ENCODE peak calls at places on chromosomes 5 and 9, in nine cellular contexts. One of them, this sample, is unnamed.

GRCh38 chr9:110971234-110971633 is 67.0 kb downstream of the LPAR1 start:
- DNase-seq in renal cortical epithelial cell: no peak
- DNase-seq in neuronal stem cell: no peak
- DNase-seq in GOT3: no peak
- DNase-seq in psoas muscle: no peak
- DNase-seq in activated CD4-positive, alpha-beta T cell treated with anti-CD3 and anti-CD28 coated beads for 36 hours: no peak
- DNase-seq in stimulated activated CD8-positive, alpha-beta memory T cell treated with anti-CD3 and anti-CD28 coated beads, Interleukin-15, amount 100 ng/mL, for 4 hours: no peak
- DNase-seq in naive thymus-derived CD4-positive, alpha-beta T cell: no peak
- DNase-seq in activated naive CD4-positive, alpha-beta T cell: no peak
- DNase-seq in this sample: no peak

GRCh38 chr9:108687360-108687981 is 168.3 kb downstream of the ACTL7B start:
- DNase-seq in naive thymus-derived CD4-positive, alpha-beta T cell: no peak
- DNase-seq in neuronal stem cell: no peak
- DNase-seq in activated naive CD4-positive, alpha-beta T cell: no peak
- DNase-seq in psoas muscle: no peak
- DNase-seq in GOT3: no peak
- DNase-seq in activated CD4-positive, alpha-beta T cell treated with anti-CD3 and anti-CD28 coated beads for 36 hours: no peak
- DNase-seq in renal cortical epithelial cell: peak; percentile 41
- DNase-seq in stimulated activated CD8-positive, alpha-beta memory T cell treated with anti-CD3 and anti-CD28 coated beads, Interleukin-15, amount 100 ng/mL, for 4 hours: no peak
- DNase-seq in this sample: no peak

GRCh38 chr9:107711528-107711927 is 222.0 kb upstream of the KLF4 start:
- DNase-seq in neuronal stem cell: no peak
- DNase-seq in psoas muscle: peak; percentile 61
- DNase-seq in renal cortical epithelial cell: peak; percentile 98
- DNase-seq in GOT3: no peak
- DNase-seq in naive thymus-derived CD4-positive, alpha-beta T cell: no peak
- DNase-seq in stimulated activated CD8-positive, alpha-beta memory T cell treated with anti-CD3 and anti-CD28 coated beads, Interleukin-15, amount 100 ng/mL, for 4 hours: no peak
- DNase-seq in activated naive CD4-positive, alpha-beta T cell: no peak
- DNase-seq in activated CD4-positive, alpha-beta T cell treated with anti-CD3 and anti-CD28 coated beads for 36 hours: no peak
- DNase-seq in this sample: peak; percentile 70

GRCh38 chr5:181133610-181134231 is 2.8 kb upstream of the OR2V1 start:
- DNase-seq in GOT3: peak; percentile 25
- DNase-seq in stimulated activated CD8-positive, alpha-beta memory T cell treated with anti-CD3 and anti-CD28 coated beads, Interleukin-15, amount 100 ng/mL, for 4 hours: no peak
- DNase-seq in renal cortical epithelial cell: peak; percentile 76
- DNase-seq in neuronal stem cell: no peak
- DNase-seq in activated naive CD4-positive, alpha-beta T cell: no peak
- DNase-seq in naive thymus-derived CD4-positive, alpha-beta T cell: no peak
- DNase-seq in psoas muscle: peak; percentile 79
- DNase-seq in activated CD4-positive, alpha-beta T cell treated with anti-CD3 and anti-CD28 coated beads for 36 hours: no peak
- DNase-seq in this sample: peak; percentile 84

GRCh38 chr5:79831910-79832309 is 142.3 kb downstream of the CMYA5 start:
- DNase-seq in stimulated activated CD8-positive, alpha-beta memory T cell treated with anti-CD3 and anti-CD28 coated beads, Interleukin-15, amount 100 ng/mL, for 4 hours: no peak
- DNase-seq in neuronal stem cell: no peak
- DNase-seq in activated CD4-positive, alpha-beta T cell treated with anti-CD3 and anti-CD28 coated beads for 36 hours: no peak
- DNase-seq in activated naive CD4-positive, alpha-beta T cell: no peak
- DNase-seq in renal cortical epithelial cell: no peak
- DNase-seq in GOT3: no peak
- DNase-seq in naive thymus-derived CD4-positive, alpha-beta T cell: no peak
- DNase-seq in psoas muscle: peak; percentile 75
- DNase-seq in this sample: no peak

GRCh38 chr5:132488590-132488989 is 2.0 kb downstream of the IRF1 start:
- DNase-seq in neuronal stem cell: no peak
- DNase-seq in naive thymus-derived CD4-positive, alpha-beta T cell: no peak
- DNase-seq in stimulated activated CD8-positive, alpha-beta memory T cell treated with anti-CD3 and anti-CD28 coated beads, Interleukin-15, amount 100 ng/mL, for 4 hours: no peak
- DNase-seq in renal cortical epithelial cell: no peak
- DNase-seq in psoas muscle: no peak
- DNase-seq in activated CD4-positive, alpha-beta T cell treated with anti-CD3 and anti-CD28 coated beads for 36 hours: no peak
- DNase-seq in GOT3: no peak
- DNase-seq in activated naive CD4-positive, alpha-beta T cell: no peak
- DNase-seq in this sample: no peak

GRCh38 chr5:34044950-34045525 is 2.0 kb upstream of the C1QTNF3 start:
- DNase-seq in activated CD4-positive, alpha-beta T cell treated with anti-CD3 and anti-CD28 coated beads for 36 hours: no peak
- DNase-seq in stimulated activated CD8-positive, alpha-beta memory T cell treated with anti-CD3 and anti-CD28 coated beads, Interleukin-15, amount 100 ng/mL, for 4 hours: no peak
- DNase-seq in renal cortical epithelial cell: no peak
- DNase-seq in GOT3: no peak
- DNase-seq in neuronal stem cell: no peak
- DNase-seq in activated naive CD4-positive, alpha-beta T cell: no peak
- DNase-seq in naive thymus-derived CD4-positive, alpha-beta T cell: no peak
- DNase-seq in psoas muscle: no peak
- DNase-seq in this sample: no peak

GRCh38 chr5:154868702-154869101 is 10.3 kb downstream of the CNOT8 start:
- DNase-seq in activated naive CD4-positive, alpha-beta T cell: no peak
- DNase-seq in GOT3: no peak
- DNase-seq in neuronal stem cell: no peak
- DNase-seq in psoas muscle: peak; percentile 63
- DNase-seq in stimulated activated CD8-positive, alpha-beta memory T cell treated with anti-CD3 and anti-CD28 coated beads, Interleukin-15, amount 100 ng/mL, for 4 hours: no peak
- DNase-seq in naive thymus-derived CD4-positive, alpha-beta T cell: no peak
- DNase-seq in activated CD4-positive, alpha-beta T cell treated with anti-CD3 and anti-CD28 coated beads for 36 hours: peak; percentile 13
- DNase-seq in renal cortical epithelial cell: no peak
- DNase-seq in this sample: no peak

GRCh38 chr9:79061766-79062165 is 510.0 kb upstream of the TLE4 start:
- DNase-seq in naive thymus-derived CD4-positive, alpha-beta T cell: no peak
- DNase-seq in neuronal stem cell: no peak
- DNase-seq in activated naive CD4-positive, alpha-beta T cell: no peak
- DNase-seq in activated CD4-positive, alpha-beta T cell treated with anti-CD3 and anti-CD28 coated beads for 36 hours: no peak
- DNase-seq in stimulated activated CD8-positive, alpha-beta memory T cell treated with anti-CD3 and anti-CD28 coated beads, Interleukin-15, amount 100 ng/mL, for 4 hours: no peak
- DNase-seq in psoas muscle: no peak
- DNase-seq in renal cortical epithelial cell: no peak
- DNase-seq in GOT3: no peak
- DNase-seq in this sample: no peak

GRCh38 chr5:14906628-14907027 is 35.0 kb upstream of the ANKH start:
- DNase-seq in renal cortical epithelial cell: no peak
- DNase-seq in stimulated activated CD8-positive, alpha-beta memory T cell treated with anti-CD3 and anti-CD28 coated beads, Interleukin-15, amount 100 ng/mL, for 4 hours: no peak
- DNase-seq in activated naive CD4-positive, alpha-beta T cell: no peak
- DNase-seq in neuronal stem cell: no peak
- DNase-seq in GOT3: no peak
- DNase-seq in naive thymus-derived CD4-positive, alpha-beta T cell: no peak
- DNase-seq in activated CD4-positive, alpha-beta T cell treated with anti-CD3 and anti-CD28 coated beads for 36 hours: no peak
- DNase-seq in psoas muscle: no peak
- DNase-seq in this sample: no peak

GRCh38 chr5:171386861-171387254 is 791 bp upstream of the NPM1 start:
- DNase-seq in naive thymus-derived CD4-positive, alpha-beta T cell: no peak
- DNase-seq in GOT3: no peak
- DNase-seq in activated CD4-positive, alpha-beta T cell treated with anti-CD3 and anti-CD28 coated beads for 36 hours: peak; percentile 29
- DNase-seq in stimulated activated CD8-positive, alpha-beta memory T cell treated with anti-CD3 and anti-CD28 coated beads, Interleukin-15, amount 100 ng/mL, for 4 hours: no peak
- DNase-seq in neuronal stem cell: no peak
- DNase-seq in psoas muscle: no peak
- DNase-seq in activated naive CD4-positive, alpha-beta T cell: no peak
- DNase-seq in renal cortical epithelial cell: no peak
- DNase-seq in this sample: no peak

GRCh38 chr5:112933651-112934365 is 11.8 kb upstream of the REEP5 start:
- DNase-seq in neuronal stem cell: no peak
- DNase-seq in renal cortical epithelial cell: peak; percentile 36
- DNase-seq in stimulated activated CD8-positive, alpha-beta memory T cell treated with anti-CD3 and anti-CD28 coated beads, Interleukin-15, amount 100 ng/mL, for 4 hours: no peak
- DNase-seq in activated CD4-positive, alpha-beta T cell treated with anti-CD3 and anti-CD28 coated beads for 36 hours: no peak
- DNase-seq in GOT3: no peak
- DNase-seq in activated naive CD4-positive, alpha-beta T cell: no peak
- DNase-seq in naive thymus-derived CD4-positive, alpha-beta T cell: no peak
- DNase-seq in psoas muscle: no peak
- DNase-seq in this sample: no peak

GRCh38 chr9:16133556-16134227 is 580.8 kb downstream of the CCDC171 start:
- DNase-seq in activated naive CD4-positive, alpha-beta T cell: no peak
- DNase-seq in psoas muscle: peak; percentile 55
- DNase-seq in renal cortical epithelial cell: peak; percentile 87
- DNase-seq in stimulated activated CD8-positive, alpha-beta memory T cell treated with anti-CD3 and anti-CD28 coated beads, Interleukin-15, amount 100 ng/mL, for 4 hours: no peak
- DNase-seq in neuronal stem cell: peak; percentile 62
- DNase-seq in GOT3: no peak
- DNase-seq in naive thymus-derived CD4-positive, alpha-beta T cell: no peak
- DNase-seq in activated CD4-positive, alpha-beta T cell treated with anti-CD3 and anti-CD28 coated beads for 36 hours: peak; percentile 52
- DNase-seq in this sample: peak; percentile 76

GRCh38 chr9:5610491-5610890 is 18.4 kb upstream of the RIC1 start:
- DNase-seq in stimulated activated CD8-positive, alpha-beta memory T cell treated with anti-CD3 and anti-CD28 coated beads, Interleukin-15, amount 100 ng/mL, for 4 hours: no peak
- DNase-seq in activated CD4-positive, alpha-beta T cell treated with anti-CD3 and anti-CD28 coated beads for 36 hours: no peak
- DNase-seq in GOT3: no peak
- DNase-seq in activated naive CD4-positive, alpha-beta T cell: no peak
- DNase-seq in neuronal stem cell: no peak
- DNase-seq in psoas muscle: no peak
- DNase-seq in renal cortical epithelial cell: no peak
- DNase-seq in naive thymus-derived CD4-positive, alpha-beta T cell: no peak
- DNase-seq in this sample: no peak

GRCh38 chr9:120505186-120505585 is 74.8 kb downstream of the CDK5RAP2 start:
- DNase-seq in stimulated activated CD8-positive, alpha-beta memory T cell treated with anti-CD3 and anti-CD28 coated beads, Interleukin-15, amount 100 ng/mL, for 4 hours: no peak
- DNase-seq in renal cortical epithelial cell: no peak
- DNase-seq in activated naive CD4-positive, alpha-beta T cell: no peak
- DNase-seq in GOT3: no peak
- DNase-seq in activated CD4-positive, alpha-beta T cell treated with anti-CD3 and anti-CD28 coated beads for 36 hours: no peak
- DNase-seq in neuronal stem cell: no peak
- DNase-seq in psoas muscle: no peak
- DNase-seq in naive thymus-derived CD4-positive, alpha-beta T cell: no peak
- DNase-seq in this sample: no peak

GRCh38 chr9:14511452-14511851 is 181.8 kb downstream of the ZDHHC21 start:
- DNase-seq in naive thymus-derived CD4-positive, alpha-beta T cell: no peak
- DNase-seq in neuronal stem cell: no peak
- DNase-seq in renal cortical epithelial cell: peak; percentile 3
- DNase-seq in activated naive CD4-positive, alpha-beta T cell: no peak
- DNase-seq in GOT3: no peak
- DNase-seq in activated CD4-positive, alpha-beta T cell treated with anti-CD3 and anti-CD28 coated beads for 36 hours: no peak
- DNase-seq in stimulated activated CD8-positive, alpha-beta memory T cell treated with anti-CD3 and anti-CD28 coated beads, Interleukin-15, amount 100 ng/mL, for 4 hours: no peak
- DNase-seq in psoas muscle: no peak
- DNase-seq in this sample: no peak

GRCh38 chr5:123708074-123708806 is 196.3 kb downstream of the CSNK1G3 start:
- DNase-seq in stimulated activated CD8-positive, alpha-beta memory T cell treated with anti-CD3 and anti-CD28 coated beads, Interleukin-15, amount 100 ng/mL, for 4 hours: no peak
- DNase-seq in renal cortical epithelial cell: peak; percentile 61
- DNase-seq in psoas muscle: no peak
- DNase-seq in activated CD4-positive, alpha-beta T cell treated with anti-CD3 and anti-CD28 coated beads for 36 hours: no peak
- DNase-seq in naive thymus-derived CD4-positive, alpha-beta T cell: no peak
- DNase-seq in GOT3: peak; percentile 43
- DNase-seq in activated naive CD4-positive, alpha-beta T cell: no peak
- DNase-seq in neuronal stem cell: no peak
- DNase-seq in this sample: no peak

GRCh38 chr9:95189230-95190098 is 128.0 kb downstream of the FANCC start:
- DNase-seq in activated naive CD4-positive, alpha-beta T cell: no peak
- DNase-seq in activated CD4-positive, alpha-beta T cell treated with anti-CD3 and anti-CD28 coated beads for 36 hours: peak; percentile 15
- DNase-seq in psoas muscle: no peak
- DNase-seq in neuronal stem cell: no peak
- DNase-seq in naive thymus-derived CD4-positive, alpha-beta T cell: no peak
- DNase-seq in GOT3: no peak
- DNase-seq in stimulated activated CD8-positive, alpha-beta memory T cell treated with anti-CD3 and anti-CD28 coated beads, Interleukin-15, amount 100 ng/mL, for 4 hours: no peak
- DNase-seq in renal cortical epithelial cell: peak; percentile 46
- DNase-seq in this sample: no peak

GRCh38 chr5:24222866-24223265 is 421.9 kb downstream of the CDH10 start:
- DNase-seq in psoas muscle: no peak
- DNase-seq in neuronal stem cell: no peak
- DNase-seq in GOT3: no peak
- DNase-seq in stimulated activated CD8-positive, alpha-beta memory T cell treated with anti-CD3 and anti-CD28 coated beads, Interleukin-15, amount 100 ng/mL, for 4 hours: no peak
- DNase-seq in naive thymus-derived CD4-positive, alpha-beta T cell: no peak
- DNase-seq in activated CD4-positive, alpha-beta T cell treated with anti-CD3 and anti-CD28 coated beads for 36 hours: no peak
- DNase-seq in activated naive CD4-positive, alpha-beta T cell: no peak
- DNase-seq in renal cortical epithelial cell: no peak
- DNase-seq in this sample: no peak

GRCh38 chr5:318931-319601 is 2.4 kb upstream of the AHRR start:
- DNase-seq in renal cortical epithelial cell: no peak
- DNase-seq in neuronal stem cell: no peak
- DNase-seq in GOT3: no peak
- DNase-seq in stimulated activated CD8-positive, alpha-beta memory T cell treated with anti-CD3 and anti-CD28 coated beads, Interleukin-15, amount 100 ng/mL, for 4 hours: no peak
- DNase-seq in psoas muscle: peak; percentile 44
- DNase-seq in activated naive CD4-positive, alpha-beta T cell: no peak
- DNase-seq in naive thymus-derived CD4-positive, alpha-beta T cell: no peak
- DNase-seq in activated CD4-positive, alpha-beta T cell treated with anti-CD3 and anti-CD28 coated beads for 36 hours: no peak
- DNase-seq in this sample: no peak

GRCh38 chr5:17118631-17119030 is 98.8 kb upstream of the BASP1 start:
- DNase-seq in renal cortical epithelial cell: peak; percentile 88
- DNase-seq in psoas muscle: no peak
- DNase-seq in GOT3: no peak
- DNase-seq in naive thymus-derived CD4-positive, alpha-beta T cell: no peak
- DNase-seq in stimulated activated CD8-positive, alpha-beta memory T cell treated with anti-CD3 and anti-CD28 coated beads, Interleukin-15, amount 100 ng/mL, for 4 hours: no peak
- DNase-seq in neuronal stem cell: no peak
- DNase-seq in activated CD4-positive, alpha-beta T cell treated with anti-CD3 and anti-CD28 coated beads for 36 hours: peak; percentile 33
- DNase-seq in activated naive CD4-positive, alpha-beta T cell: no peak
- DNase-seq in this sample: no peak

GRCh38 chr5:149063017-149063687 is at the start of gene SH3TC2:
- DNase-seq in activated naive CD4-positive, alpha-beta T cell: no peak
- DNase-seq in naive thymus-derived CD4-positive, alpha-beta T cell: no peak
- DNase-seq in neuronal stem cell: peak; percentile 51
- DNase-seq in renal cortical epithelial cell: peak; percentile 60
- DNase-seq in psoas muscle: peak; percentile 54
- DNase-seq in GOT3: no peak
- DNase-seq in stimulated activated CD8-positive, alpha-beta memory T cell treated with anti-CD3 and anti-CD28 coated beads, Interleukin-15, amount 100 ng/mL, for 4 hours: no peak
- DNase-seq in activated CD4-positive, alpha-beta T cell treated with anti-CD3 and anti-CD28 coated beads for 36 hours: no peak
- DNase-seq in this sample: peak; percentile 81

GRCh38 chr9:38318755-38319495 is 73.6 kb upstream of the ALDH1B1 start:
- DNase-seq in psoas muscle: no peak
- DNase-seq in naive thymus-derived CD4-positive, alpha-beta T cell: no peak
- DNase-seq in activated CD4-positive, alpha-beta T cell treated with anti-CD3 and anti-CD28 coated beads for 36 hours: peak; percentile 10
- DNase-seq in GOT3: no peak
- DNase-seq in renal cortical epithelial cell: peak; percentile 95
- DNase-seq in stimulated activated CD8-positive, alpha-beta memory T cell treated with anti-CD3 and anti-CD28 coated beads, Interleukin-15, amount 100 ng/mL, for 4 hours: no peak
- DNase-seq in activated naive CD4-positive, alpha-beta T cell: no peak
- DNase-seq in neuronal stem cell: no peak
- DNase-seq in this sample: no peak

GRCh38 chr9:96618209-96619108 is 1.2 kb downstream of the CDC14B start:
- DNase-seq in neuronal stem cell: no peak
- DNase-seq in GOT3: no peak
- DNase-seq in stimulated activated CD8-positive, alpha-beta memory T cell treated with anti-CD3 and anti-CD28 coated beads, Interleukin-15, amount 100 ng/mL, for 4 hours: no peak
- DNase-seq in activated CD4-positive, alpha-beta T cell treated with anti-CD3 and anti-CD28 coated beads for 36 hours: peak; percentile 55
- DNase-seq in activated naive CD4-positive, alpha-beta T cell: no peak
- DNase-seq in renal cortical epithelial cell: peak; percentile 63
- DNase-seq in psoas muscle: peak; percentile 76
- DNase-seq in naive thymus-derived CD4-positive, alpha-beta T cell: peak; percentile 15
- DNase-seq in this sample: peak; percentile 77

GRCh38 chr9:22381170-22381569 is 65.5 kb upstream of the DMRTA1 start:
- DNase-seq in activated naive CD4-positive, alpha-beta T cell: no peak
- DNase-seq in renal cortical epithelial cell: no peak
- DNase-seq in stimulated activated CD8-positive, alpha-beta memory T cell treated with anti-CD3 and anti-CD28 coated beads, Interleukin-15, amount 100 ng/mL, for 4 hours: no peak
- DNase-seq in naive thymus-derived CD4-positive, alpha-beta T cell: no peak
- DNase-seq in neuronal stem cell: no peak
- DNase-seq in psoas muscle: no peak
- DNase-seq in activated CD4-positive, alpha-beta T cell treated with anti-CD3 and anti-CD28 coated beads for 36 hours: no peak
- DNase-seq in GOT3: no peak
- DNase-seq in this sample: no peak

GRCh38 chr5:108216890-108217289 is 165.0 kb downstream of the FBXL17 start:
- DNase-seq in activated CD4-positive, alpha-beta T cell treated with anti-CD3 and anti-CD28 coated beads for 36 hours: no peak
- DNase-seq in naive thymus-derived CD4-positive, alpha-beta T cell: no peak
- DNase-seq in activated naive CD4-positive, alpha-beta T cell: no peak
- DNase-seq in stimulated activated CD8-positive, alpha-beta memory T cell treated with anti-CD3 and anti-CD28 coated beads, Interleukin-15, amount 100 ng/mL, for 4 hours: no peak
- DNase-seq in renal cortical epithelial cell: peak; percentile 76
- DNase-seq in GOT3: no peak
- DNase-seq in psoas muscle: no peak
- DNase-seq in neuronal stem cell: no peak
- DNase-seq in this sample: no peak

GRCh38 chr5:136018814-136019777 is 9.7 kb upstream of the TGFBI start:
- DNase-seq in activated naive CD4-positive, alpha-beta T cell: no peak
- DNase-seq in stimulated activated CD8-positive, alpha-beta memory T cell treated with anti-CD3 and anti-CD28 coated beads, Interleukin-15, amount 100 ng/mL, for 4 hours: no peak
- DNase-seq in neuronal stem cell: no peak
- DNase-seq in psoas muscle: no peak
- DNase-seq in naive thymus-derived CD4-positive, alpha-beta T cell: no peak
- DNase-seq in activated CD4-positive, alpha-beta T cell treated with anti-CD3 and anti-CD28 coated beads for 36 hours: no peak
- DNase-seq in GOT3: peak; percentile 56
- DNase-seq in renal cortical epithelial cell: no peak
- DNase-seq in this sample: no peak

GRCh38 chr9:27426717-27427645 is 97.1 kb upstream of the IFNK start:
- DNase-seq in naive thymus-derived CD4-positive, alpha-beta T cell: no peak
- DNase-seq in activated naive CD4-positive, alpha-beta T cell: no peak
- DNase-seq in psoas muscle: no peak
- DNase-seq in stimulated activated CD8-positive, alpha-beta memory T cell treated with anti-CD3 and anti-CD28 coated beads, Interleukin-15, amount 100 ng/mL, for 4 hours: no peak
- DNase-seq in GOT3: no peak
- DNase-seq in renal cortical epithelial cell: peak; percentile 89
- DNase-seq in activated CD4-positive, alpha-beta T cell treated with anti-CD3 and anti-CD28 coated beads for 36 hours: no peak
- DNase-seq in neuronal stem cell: no peak
- DNase-seq in this sample: no peak

GRCh38 chr5:57298985-57299491 is 125.2 kb downstream of the GPBP1 start:
- DNase-seq in stimulated activated CD8-positive, alpha-beta memory T cell treated with anti-CD3 and anti-CD28 coated beads, Interleukin-15, amount 100 ng/mL, for 4 hours: peak; percentile 1
- DNase-seq in activated naive CD4-positive, alpha-beta T cell: no peak
- DNase-seq in naive thymus-derived CD4-positive, alpha-beta T cell: peak; percentile 80
- DNase-seq in GOT3: no peak
- DNase-seq in psoas muscle: no peak
- DNase-seq in activated CD4-positive, alpha-beta T cell treated with anti-CD3 and anti-CD28 coated beads for 36 hours: peak; percentile 75
- DNase-seq in renal cortical epithelial cell: peak; percentile 76
- DNase-seq in neuronal stem cell: peak; percentile 65
- DNase-seq in this sample: no peak

GRCh38 chr5:15506146-15506545 is 6.2 kb downstream of the FBXL7 start:
- DNase-seq in stimulated activated CD8-positive, alpha-beta memory T cell treated with anti-CD3 and anti-CD28 coated beads, Interleukin-15, amount 100 ng/mL, for 4 hours: no peak
- DNase-seq in activated CD4-positive, alpha-beta T cell treated with anti-CD3 and anti-CD28 coated beads for 36 hours: no peak
- DNase-seq in neuronal stem cell: no peak
- DNase-seq in activated naive CD4-positive, alpha-beta T cell: no peak
- DNase-seq in naive thymus-derived CD4-positive, alpha-beta T cell: no peak
- DNase-seq in psoas muscle: no peak
- DNase-seq in renal cortical epithelial cell: no peak
- DNase-seq in GOT3: no peak
- DNase-seq in this sample: no peak

GRCh38 chr9:3855601-3856328 is 330.0 kb upstream of the RFX3 start:
- DNase-seq in stimulated activated CD8-positive, alpha-beta memory T cell treated with anti-CD3 and anti-CD28 coated beads, Interleukin-15, amount 100 ng/mL, for 4 hours: no peak
- DNase-seq in GOT3: no peak
- DNase-seq in neuronal stem cell: no peak
- DNase-seq in psoas muscle: no peak
- DNase-seq in naive thymus-derived CD4-positive, alpha-beta T cell: no peak
- DNase-seq in renal cortical epithelial cell: no peak
- DNase-seq in activated naive CD4-positive, alpha-beta T cell: no peak
- DNase-seq in activated CD4-positive, alpha-beta T cell treated with anti-CD3 and anti-CD28 coated beads for 36 hours: no peak
- DNase-seq in this sample: no peak

This sample was measured in kidney.